ENCODE peak calls at places on chromosomes 11 and 22, in five cellular contexts. One of them, this sample, is unnamed.

GRCh38 chr22:38120359-38121110 is 10.1 kb upstream of the BAIAP2L2 start:
- DNase-seq in WTC11: no peak
- DNase-seq in GM20000: no peak
- DNase-seq in bronchial epithelial cell: peak; percentile 29
- DNase-seq in PC-3: no peak
- DNase-seq in this sample: no peak

GRCh38 chr11:11459578-11459977 is 106.5 kb upstream of the CSNK2A3 start:
- DNase-seq in WTC11: no peak
- DNase-seq in GM20000: no peak
- DNase-seq in bronchial epithelial cell: no peak
- DNase-seq in PC-3: no peak
- DNase-seq in this sample: no peak

GRCh38 chr11:5384335-5384734 is 723 bp downstream of the OR51M1 start:
- DNase-seq in WTC11: peak; percentile 18
- DNase-seq in GM20000: no peak
- DNase-seq in bronchial epithelial cell: no peak
- DNase-seq in PC-3: no peak
- DNase-seq in this sample: no peak

GRCh38 chr11:59756845-59757244 is 1.7 kb downstream of the STX3 start:
- DNase-seq in WTC11: no peak
- DNase-seq in GM20000: peak; percentile 56
- DNase-seq in bronchial epithelial cell: peak; percentile 76
- DNase-seq in PC-3: peak; percentile 93
- DNase-seq in this sample: peak; percentile 49

GRCh38 chr11:118980191-118980881 is 8.8 kb downstream of the FOXR1 start:
- DNase-seq in WTC11: peak; percentile 51
- DNase-seq in GM20000: peak; percentile 20
- DNase-seq in bronchial epithelial cell: no peak
- DNase-seq in PC-3: no peak
- DNase-seq in this sample: no peak

GRCh38 chr22:49677495-49677889 is 150.2 kb downstream of the BRD1 start:
- DNase-seq in WTC11: peak; percentile 6
- DNase-seq in GM20000: no peak
- DNase-seq in bronchial epithelial cell: no peak
- DNase-seq in PC-3: no peak
- DNase-seq in this sample: no peak

GRCh38 chr11:2812371-2812991 is 73.1 kb downstream of the CDKN1C start:
- DNase-seq in WTC11: no peak
- DNase-seq in GM20000: no peak
- DNase-seq in bronchial epithelial cell: no peak
- DNase-seq in PC-3: no peak
- DNase-seq in this sample: no peak

GRCh38 chr11:121606354-121606753 is 153.6 kb upstream of the SORL1-AS1 start:
- DNase-seq in WTC11: no peak
- DNase-seq in GM20000: no peak
- DNase-seq in bronchial epithelial cell: no peak
- DNase-seq in PC-3: no peak
- DNase-seq in this sample: no peak

GRCh38 chr11:67613960-67614715 is 7.4 kb downstream of the NDUFV1 start:
- DNase-seq in WTC11: peak; percentile 84
- DNase-seq in GM20000: peak; percentile 88
- DNase-seq in bronchial epithelial cell: peak; percentile 64
- DNase-seq in PC-3: peak; percentile 53
- DNase-seq in this sample: peak; percentile 83

GRCh38 chr11:45145083-45145420 is 1.4 kb upstream of the PRDM11 start:
- DNase-seq in WTC11: no peak
- DNase-seq in GM20000: no peak
- DNase-seq in bronchial epithelial cell: no peak
- DNase-seq in PC-3: no peak
- DNase-seq in this sample: no peak

GRCh38 chr22:49011769-49012598 is 815.7 kb downstream of the BRD1 start:
- DNase-seq in WTC11: no peak
- DNase-seq in GM20000: no peak
- DNase-seq in bronchial epithelial cell: no peak
- DNase-seq in PC-3: no peak
- DNase-seq in this sample: no peak

GRCh38 chr11:35218956-35219355 is 80.0 kb downstream of the CD44 start:
- DNase-seq in WTC11: no peak
- DNase-seq in GM20000: no peak
- DNase-seq in bronchial epithelial cell: no peak
- DNase-seq in PC-3: no peak
- DNase-seq in this sample: no peak

GRCh38 chr11:35377262-35377661 is 42.1 kb downstream of the SLC1A2 start:
- DNase-seq in WTC11: no peak
- DNase-seq in GM20000: no peak
- DNase-seq in bronchial epithelial cell: no peak
- DNase-seq in PC-3: no peak
- DNase-seq in this sample: no peak

GRCh38 chr22:25076281-25076680 is 123.4 kb upstream of the CRYBB3 start:
- DNase-seq in WTC11: no peak
- DNase-seq in GM20000: no peak
- DNase-seq in bronchial epithelial cell: no peak
- DNase-seq in PC-3: no peak
- DNase-seq in this sample: no peak

GRCh38 chr11:114027941-114028340 is 31.6 kb upstream of the ZBTB16 start:
- DNase-seq in WTC11: no peak
- DNase-seq in GM20000: no peak
- DNase-seq in bronchial epithelial cell: no peak
- DNase-seq in PC-3: peak; percentile 26
- DNase-seq in this sample: no peak
- TF ChIP-seq CTCF in WTC11: no peak
- TF ChIP-seq CTCF in GM20000: no peak
- TF ChIP-seq CTCF in bronchial epithelial cell: no peak
- TF ChIP-seq CTCF in PC-3: peak; percentile 46
- TF ChIP-seq CTCF in this sample: no peak

GRCh38 chr11:76444065-76444383 is 794 bp upstream of the EMSY start:
- DNase-seq in WTC11: no peak
- DNase-seq in GM20000: no peak
- DNase-seq in bronchial epithelial cell: no peak
- DNase-seq in PC-3: no peak
- DNase-seq in this sample: no peak

GRCh38 chr11:76448506-76448905 is 3.7 kb downstream of the EMSY start:
- DNase-seq in WTC11: no peak
- DNase-seq in GM20000: no peak
- DNase-seq in bronchial epithelial cell: no peak
- DNase-seq in PC-3: no peak
- DNase-seq in this sample: no peak

GRCh38 chr11:76444384-76445121 is at the start of gene EMSY:
- DNase-seq in WTC11: peak; percentile 94
- DNase-seq in GM20000: peak; percentile 90
- DNase-seq in bronchial epithelial cell: peak; percentile 99
- DNase-seq in PC-3: peak; percentile 99
- DNase-seq in this sample: peak; percentile 96

GRCh38 chr11:76443254-76443935 is 1.4 kb upstream of the EMSY start:
- DNase-seq in WTC11: no peak
- DNase-seq in GM20000: no peak
- DNase-seq in bronchial epithelial cell: peak; percentile 41
- DNase-seq in PC-3: peak; percentile 29
- DNase-seq in this sample: no peak

GRCh38 chr11:76445122-76446084 is 585 bp downstream of the EMSY start:
- DNase-seq in WTC11: peak; percentile 81
- DNase-seq in GM20000: peak; percentile 54
- DNase-seq in bronchial epithelial cell: peak; percentile 85
- DNase-seq in PC-3: peak; percentile 91
- DNase-seq in this sample: peak; percentile 57
- TF ChIP-seq CTCF in WTC11: no peak
- TF ChIP-seq CTCF in GM20000: no peak
- TF ChIP-seq CTCF in bronchial epithelial cell: peak; percentile 11
- TF ChIP-seq CTCF in PC-3: no peak
- TF ChIP-seq CTCF in this sample: no peak

DNA sequence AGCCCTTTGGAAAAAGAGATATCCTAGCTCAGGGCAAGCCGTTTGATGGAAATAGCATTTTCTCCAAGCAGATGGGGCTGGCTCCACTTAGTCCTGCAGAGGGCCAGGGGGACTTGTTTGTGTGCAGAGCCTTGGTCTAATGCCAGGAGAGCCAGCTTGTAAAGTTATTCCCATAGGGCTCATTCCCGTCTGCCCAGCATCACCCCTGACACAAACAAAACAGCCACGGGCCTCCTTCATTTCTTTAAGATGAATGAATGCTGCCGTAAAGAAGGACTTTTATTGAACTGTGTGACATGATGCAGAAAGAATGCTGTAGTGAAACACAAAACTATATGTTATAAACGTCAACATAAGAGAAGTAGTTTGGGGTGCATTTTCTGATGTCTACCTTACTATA is 53.0 kb downstream of the NCAM1 start:
- DNase-seq in WTC11: no peak
- DNase-seq in GM20000: no peak
- DNase-seq in bronchial epithelial cell: no peak
- DNase-seq in PC-3: no peak
- DNase-seq in this sample: no peak
- TF ChIP-seq CTCF in WTC11: no peak
- TF ChIP-seq CTCF in GM20000: no peak
- TF ChIP-seq CTCF in bronchial epithelial cell: no peak
- TF ChIP-seq CTCF in PC-3: no peak
- TF ChIP-seq CTCF in this sample: no peak

GRCh38 chr11:57440744-57441414 is 14.0 kb upstream of the SLC43A3 start:
- DNase-seq in WTC11: no peak
- DNase-seq in GM20000: no peak
- DNase-seq in bronchial epithelial cell: no peak
- DNase-seq in PC-3: peak; percentile 72
- DNase-seq in this sample: no peak
- TF ChIP-seq CTCF in WTC11: no peak
- TF ChIP-seq CTCF in GM20000: no peak
- TF ChIP-seq CTCF in bronchial epithelial cell: no peak
- TF ChIP-seq CTCF in PC-3: no peak
- TF ChIP-seq CTCF in this sample: no peak

GRCh38 chr22:23772315-23773246 is at the start of gene MMP11:
- DNase-seq in WTC11: peak; percentile 70
- DNase-seq in GM20000: peak; percentile 87
- DNase-seq in bronchial epithelial cell: no peak
- DNase-seq in PC-3: peak; percentile 29
- DNase-seq in this sample: no peak
- TF ChIP-seq CTCF in WTC11: no peak
- TF ChIP-seq CTCF in GM20000: no peak
- TF ChIP-seq CTCF in bronchial epithelial cell: no peak
- TF ChIP-seq CTCF in PC-3: no peak
- TF ChIP-seq CTCF in this sample: no peak

DNA sequence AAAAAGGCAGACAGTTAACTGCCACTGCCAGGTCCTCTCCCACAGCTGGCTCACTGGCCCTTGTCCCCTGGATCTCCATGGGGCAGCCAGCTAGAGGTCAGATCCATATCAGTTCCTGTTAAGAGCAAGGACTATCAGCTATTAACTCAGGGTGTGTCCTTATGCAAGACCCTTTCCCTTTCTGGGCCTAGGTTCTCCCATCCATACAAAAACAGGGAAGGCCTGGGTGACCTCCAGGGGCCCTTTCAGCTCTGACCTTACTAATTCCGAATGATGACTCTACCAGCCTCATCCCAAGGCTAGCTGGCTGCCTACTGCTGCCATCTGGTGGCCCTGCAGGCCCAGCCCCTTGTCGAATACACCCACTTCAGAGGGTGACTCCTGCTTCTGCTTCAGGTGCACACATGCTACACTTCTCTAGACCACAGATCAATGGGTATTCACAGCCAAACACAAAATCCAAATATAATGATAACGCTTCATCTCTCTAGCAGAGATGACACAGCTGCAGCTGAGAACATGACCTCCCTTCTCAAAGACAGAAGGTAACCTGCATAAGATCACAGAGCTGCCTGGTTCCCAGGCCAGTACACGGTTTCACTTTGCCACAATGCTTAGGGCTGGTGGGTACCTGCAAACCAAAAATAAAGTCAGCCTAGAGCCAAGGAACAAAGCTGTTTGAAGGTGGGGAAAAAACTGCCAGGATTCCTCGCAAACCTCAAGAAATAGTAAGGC is 34.1 kb downstream of the SERGEF start:
- DNase-seq in WTC11: peak; percentile 73
- DNase-seq in GM20000: peak; percentile 51
- DNase-seq in bronchial epithelial cell: peak; percentile 48
- DNase-seq in PC-3: peak; percentile 67
- DNase-seq in this sample: no peak
- TF ChIP-seq CTCF in WTC11: no peak
- TF ChIP-seq CTCF in GM20000: peak; percentile 27
- TF ChIP-seq CTCF in bronchial epithelial cell: peak; percentile 90
- TF ChIP-seq CTCF in PC-3: peak; percentile 84
- TF ChIP-seq CTCF in this sample: no peak